ENCODE peak calls at places on chromosomes 16 and 17, in six cellular contexts. Y, B, R, Z, G and N are unnamed samples.

GRCh38 chr17:42618442-42619150 is 9.1 kb downstream of the TUBG1 start:
- DNase-seq in Y (peak; percentile 58), B (no peak), R (peak; percentile 65), Z (peak; percentile 82), G (peak; percentile 93), N (peak; percentile 47)

GRCh38 chr16:64363039-64363438 is 758.8 kb downstream of the CDH11 start:
- DNase-seq in Y (no peak), B (no peak), R (no peak), Z (no peak), G (no peak), N (no peak)

GRCh38 chr17:49180303-49180702 is 30.1 kb downstream of the GNGT2 start:
- DNase-seq in Y (peak; percentile 79), B (peak; percentile 63), R (peak; percentile 76), Z (peak; percentile 65), G (peak; percentile 28), N (peak; percentile 62)

GRCh38 chr17:6632530-6632929 is 8.0 kb downstream of the KIAA0753 start:
- DNase-seq in Y (no peak), B (no peak), R (no peak), Z (no peak), G (no peak), N (no peak)

GRCh38 chr16:41439-42068 is 11.9 kb downstream of the POLR3K start:
- DNase-seq in Y (no peak), B (no peak), R (no peak), Z (no peak), G (no peak), N (no peak)

GRCh38 chr16:5607169-5607568 is 509.6 kb upstream of the EEF2KMT start:
- DNase-seq in Y (no peak), B (no peak), R (no peak), Z (no peak), G (no peak), N (no peak)

GRCh38 chr17:40467281-40467867 is 24.1 kb downstream of the IGFBP4 start:
- DNase-seq in Y (no peak), B (no peak), R (no peak), Z (no peak), G (no peak), N (no peak)

GRCh38 chr17:74737299-74738050 is 419 bp downstream of the RAB37 start:
- DNase-seq in Y (peak; percentile 80), B (no peak), R (no peak), Z (peak; percentile 55), G (no peak), N (peak; percentile 83)

GRCh38 chr16:86387461-86388440 is 122.6 kb upstream of the FOXF1 start:
- DNase-seq in Y (peak; percentile 20), B (peak; percentile 89), R (peak; percentile 26), Z (no peak), G (no peak), N (peak; percentile 90)

GRCh38 chr16:86391486-86391885 is 118.8 kb upstream of the FOXF1 start:
- DNase-seq in Y (no peak), B (no peak), R (no peak), Z (no peak), G (no peak), N (no peak)

GRCh38 chr16:86389566-86390328 is 120.6 kb upstream of the FOXF1 start:
- DNase-seq in Y (no peak), B (peak; percentile 84), R (no peak), Z (no peak), G (no peak), N (no peak)

GRCh38 chr16:86390335-86390734 is 120.0 kb upstream of the FOXF1 start:
- DNase-seq in Y (no peak), B (no peak), R (no peak), Z (no peak), G (no peak), N (no peak)

GRCh38 chr16:86388976-86389375 is 121.4 kb upstream of the FOXF1 start:
- DNase-seq in Y (no peak), B (peak; percentile 19), R (no peak), Z (no peak), G (no peak), N (no peak)
- TF ChIP-seq POLR2A in Y (no peak), B (no peak), R (no peak), Z (no peak), G (no peak), N (no peak)

GRCh38 chr17:8137645-8138342 is 13.9 kb upstream of the HES7 start:
- DNase-seq in Y (no peak), B (no peak), R (no peak), Z (no peak), G (no peak), N (no peak)
- TF ChIP-seq MYC in Y (no peak), B (no peak), R (no peak), Z (no peak), G (no peak), N (no peak)

DNA sequence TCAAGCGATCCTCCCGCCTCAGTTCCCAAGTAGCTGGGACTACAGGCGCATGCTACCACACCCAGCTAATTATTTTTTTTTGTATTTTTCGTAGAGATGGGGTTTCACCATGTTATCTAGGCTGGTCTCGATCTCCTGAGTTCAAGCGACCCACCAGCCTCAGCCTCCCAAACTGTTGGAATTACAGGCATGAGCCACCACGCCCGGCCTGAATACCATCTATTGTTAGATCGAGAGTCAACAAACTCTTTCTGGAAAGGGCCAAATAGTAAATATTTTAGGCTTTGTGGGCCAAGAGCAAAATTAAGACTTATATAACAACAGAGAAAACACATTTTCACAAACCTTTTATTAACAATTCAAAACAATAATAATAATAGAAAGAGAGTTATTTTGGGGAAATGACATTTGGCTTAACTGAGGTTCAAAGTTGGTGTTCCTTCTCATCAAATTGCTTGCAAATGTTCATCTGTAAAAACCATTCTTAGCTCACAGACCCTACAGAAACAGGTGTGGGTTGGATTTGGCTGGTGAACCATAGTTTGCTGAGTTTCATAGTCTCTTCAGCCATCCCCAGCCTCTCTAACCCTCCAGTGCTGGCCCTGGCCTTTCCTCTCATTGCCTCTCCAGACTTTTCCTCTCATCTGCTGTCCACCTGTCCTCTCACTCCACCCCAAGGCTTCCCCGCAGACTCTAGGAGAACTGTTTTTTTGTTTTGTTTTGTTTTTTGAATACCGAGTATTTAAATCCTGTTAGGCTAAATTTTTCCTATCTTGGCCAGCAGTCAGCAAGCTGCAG is 41.4 kb downstream of the MEOX1 start:
- DNase-seq in Y (no peak), B (no peak), R (no peak), Z (no peak), G (no peak), N (no peak)
- H3K4me3 ChIP-seq in Y (no peak overlapping the region), B (no peak overlapping the region), R (no peak overlapping the region), Z (no peak overlapping the region), G (no peak overlapping the region), N (no peak overlapping the region)

GRCh38 chr17:32875904-32876413 is 965 bp downstream of the MYO1D start:
- DNase-seq in Y (no peak), B (peak; percentile 59), R (no peak), Z (no peak), G (no peak), N (no peak)
- TF ChIP-seq POLR2A in Y (no peak), B (no peak), R (no peak), Z (no peak), G (no peak), N (no peak)

GRCh38 chr17:80790981-80791742 is 200.5 kb upstream of the CHMP6 start:
- DNase-seq in Y (no peak), B (no peak), R (no peak), Z (peak; percentile 23), G (no peak), N (no peak)

GRCh38 chr17:80791758-80792284 is 199.8 kb upstream of the CHMP6 start:
- DNase-seq in Y (peak; percentile 92), B (peak; percentile 98), R (peak; percentile 60), Z (peak; percentile 85), G (no peak), N (no peak)

GRCh38 chr17:80793851-80794267 is 197.8 kb upstream of the CHMP6 start:
- DNase-seq in Y (no peak), B (peak; percentile 80), R (no peak), Z (no peak), G (no peak), N (no peak)

GRCh38 chr17:80793421-80793820 is 198.2 kb upstream of the CHMP6 start:
- DNase-seq in Y (no peak), B (no peak), R (no peak), Z (no peak), G (no peak), N (no peak)

DNA sequence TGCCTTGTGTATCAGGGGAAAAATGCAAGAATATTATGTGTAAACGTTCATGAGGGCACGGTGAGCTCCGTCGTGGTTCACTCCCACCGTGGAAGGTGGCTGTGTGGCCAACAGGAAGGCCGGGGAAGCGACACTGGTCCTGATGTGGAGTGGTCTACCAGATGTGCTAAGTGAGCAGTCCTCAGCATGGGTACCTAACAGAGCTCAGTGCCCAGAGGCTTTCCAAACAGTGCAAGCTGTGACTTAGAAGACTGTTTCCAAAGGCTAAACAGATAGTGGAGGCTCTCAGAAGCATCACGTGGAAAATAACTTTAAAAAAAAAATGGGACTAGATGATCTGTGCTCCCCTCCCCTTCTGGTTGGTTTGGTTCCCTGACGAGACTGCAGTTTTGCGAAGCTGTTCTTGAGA is 199.3 kb upstream of the CHMP6 start:
- DNase-seq in Y (peak; percentile 25), B (no peak), R (no peak), Z (no peak), G (no peak), N (no peak)
- TF ChIP-seq MYC in Y (peak; percentile 36), B (no peak), R (no peak), Z (no peak), G (no peak), N (no peak)